ENCODE peak calls at places on chromosomes 12 and 14, in eight cellular contexts. B is RWPE1; K is lower leg skin; N is Kasumi-1; R is H7; D is iPS DF 19.7; L is GM06990; Z is activated gamma-delta T cell treated with anti-CD3 and anti-CD28 coated beads, Interleukin-2, amount 50 U/mL, for 16 hours. X is an unnamed sample.

GRCh38 chr12:48005750-48006021 is 1.4 kb upstream of the COL2A1 start:
- DNase-seq in B (no peak), K (no peak), N (no peak), R (no peak), D (no peak), L (no peak), Z (no peak), X (no peak)

GRCh38 chr14:97107760-97108159 is 310.6 kb downstream of the VRK1 start:
- DNase-seq in B (peak; percentile 8), K (no peak), N (no peak), R (no peak), D (no peak), L (no peak), Z (no peak), X (no peak)

GRCh38 chr14:63435838-63436237 is 107.3 kb downstream of the PPP2R5E start:
- DNase-seq in B (no peak), K (peak; percentile 94), N (no peak), R (no peak), D (no peak), L (no peak), Z (no peak), X (no peak)

GRCh38 chr12:50806176-50806575 is 36.5 kb upstream of the TMPRSS12 start:
- DNase-seq in B (no peak), K (no peak), N (no peak), R (no peak), D (no peak), L (no peak), Z (no peak), X (no peak)

GRCh38 chr14:102863381-102863780 is 59.1 kb upstream of the AMN start:
- DNase-seq in B (no peak), K (peak; percentile 43), N (no peak), R (no peak), D (no peak), L (no peak), Z (no peak), X (no peak)

GRCh38 chr14:37819155-37820015 is 224.0 kb downstream of the TTC6 start:
- DNase-seq in B (peak; percentile 17), K (no peak), N (no peak), R (no peak), D (no peak), L (no peak), Z (no peak), X (no peak)

GRCh38 chr14:92615451-92615850 is 101.9 kb downstream of the RIN3 start:
- DNase-seq in B (no peak), K (no peak), N (no peak), R (no peak), D (no peak), L (peak; percentile 52), Z (peak; percentile 74), X (no peak)

GRCh38 chr12:94603434-94604068 is 46.8 kb downstream of the TMCC3 start:
- DNase-seq in B (peak; percentile 48), K (no peak), N (no peak), R (peak; percentile 48), D (no peak), L (no peak), Z (peak; percentile 5), X (no peak)

GRCh38 chr14:90381011-90381790 is 15.6 kb upstream of the CALM1 start:
- DNase-seq in B (no peak), K (no peak), N (no peak), R (no peak), D (no peak), L (no peak), Z (no peak), X (no peak)

GRCh38 chr12:26988703-26989102 is 25.5 kb downstream of the TM7SF3 start:
- DNase-seq in B (no peak), K (no peak), N (no peak), R (no peak), D (no peak), L (no peak), Z (no peak), X (no peak)

GRCh38 chr14:52068741-52069616 is at the start of gene NID2:
- DNase-seq in B (peak; percentile 58), K (peak; percentile 95), N (peak; percentile 47), R (peak; percentile 95), D (peak; percentile 64), L (peak; percentile 12), Z (peak; percentile 16), X (no peak)

GRCh38 chr12:19201653-19202052 is 72.1 kb downstream of the PLEKHA5 start:
- DNase-seq in B (no peak), K (no peak), N (no peak), R (no peak), D (no peak), L (no peak), Z (no peak), X (no peak)

GRCh38 chr14:103522028-103522581 is 525 bp downstream of the CKB start:
- DNase-seq in B (no peak), K (peak; percentile 90), N (no peak), R (peak; percentile 91), D (no peak), L (peak; percentile 22), Z (no peak), X (no peak)